ENCODE peak calls at places on chromosomes 13 and 19, in nine cellular contexts. I, F, K, Z, U, Y, V, Q and B are unnamed samples.

GRCh38 chr19:13839193-13839937 is 37.6 kb upstream of the NANOS3 start:
- DNase-seq in Q (peak), Z (peak), V (peak), F (peak), U (peak), K (peak), I (peak), Y (peak), B (peak)

GRCh38 chr19:2253106-2254051 is 2.8 kb downstream of the JSRP1 start:
- DNase-seq in Q (no peak), Z (peak), K (no peak), V (no peak), Y (no peak), F (no peak), I (peak), U (no peak), B (no peak)

GRCh38 chr13:59356607-59357006 is 807.1 kb downstream of the DIAPH3 start:
- DNase-seq in Y (peak), Z (peak), U (peak), I (peak), V (no peak), F (peak), K (no peak), Q (no peak), B (peak)

GRCh38 chr13:46773556-46773955 is 23.4 kb downstream of the ESD start:
- DNase-seq in Q (no peak), V (no peak), I (no peak), K (no peak), Y (no peak), F (no peak), U (no peak), Z (no peak), B (no peak)

GRCh38 chr19:4067396-4068057 is 828 bp upstream of the ZBTB7A start:
- DNase-seq in I (no peak), K (no peak), Z (no peak), U (no peak), Y (no peak), Q (peak), F (peak), V (no peak), B (no peak)

GRCh38 chr13:72457151-72457550 is 270.3 kb downstream of the MZT1 start:
- DNase-seq in U (no peak), I (no peak), F (no peak), Q (no peak), Y (no peak), Z (no peak), V (no peak), K (no peak), B (no peak)

GRCh38 chr19:4553775-4554174 is 5.7 kb downstream of the SEMA6B start:
- DNase-seq in U (peak), Y (no peak), Z (no peak), K (no peak), Q (no peak), I (no peak), V (no peak), F (no peak), B (no peak)

GRCh38 chr19:1445185-1445931 is 4.6 kb upstream of the APC2 start:
- DNase-seq in V (peak), I (peak), F (peak), Z (peak), K (peak), Q (peak), Y (peak), U (peak), B (peak)

GRCh38 chr13:80237646-80238045 is 103.3 kb downstream of the SPRY2 start:
- DNase-seq in Z (no peak), U (no peak), Q (no peak), I (no peak), Y (no peak), V (no peak), K (no peak), F (peak), B (peak)

GRCh38 chr19:11457831-11458230 is 22.4 kb downstream of the PRKCSH start:
- DNase-seq in Q (no peak), V (no peak), U (no peak), I (no peak), Z (no peak), K (no peak), Y (no peak), F (no peak), B (no peak)

GRCh38 chr13:71254384-71254783 is 612.6 kb downstream of the DACH1 start:
- DNase-seq in Z (no peak), I (no peak), Q (no peak), F (no peak), U (no peak), Y (no peak), V (no peak), K (no peak), B (no peak)

GRCh38 chr19:2554856-2555255 is 78.9 kb downstream of the GADD45B start:
- DNase-seq in Y (no peak), F (peak), K (no peak), Q (no peak), I (peak), U (no peak), V (no peak), Z (no peak), B (no peak)

GRCh38 chr19:33052352-33052972 is 12.2 kb downstream of the RHPN2 start:
- DNase-seq in V (no peak), Q (no peak), K (peak), F (peak), Z (no peak), Y (no peak), U (peak), I (no peak), B (peak)

GRCh38 chr13:54511356-54511755 is 1482.7 kb downstream of the OLFM4 start:
- DNase-seq in V (no peak), Q (no peak), Y (no peak), Z (no peak), F (no peak), U (peak), I (no peak), K (no peak), B (no peak)

GRCh38 chr19:4380254-4380727 is 20.1 kb downstream of the SH3GL1 start:
- DNase-seq in Z (no peak), I (peak), F (peak), U (no peak), V (no peak), K (no peak), Y (no peak), Q (peak), B (no peak)

GRCh38 chr13:26022538-26023292 is 29.1 kb downstream of the SHISA2 start:
- DNase-seq in Z (no peak), V (no peak), U (peak), K (peak), I (peak), Y (peak), Q (no peak), F (peak), B (no peak)

GRCh38 chr13:36369268-36370107 is 23.3 kb upstream of the SPART start:
- DNase-seq in Y (no peak), I (no peak), V (no peak), F (no peak), Z (no peak), K (no peak), Q (no peak), U (no peak), B (no peak)

GRCh38 chr13:64083396-64083795 is 2667.7 kb upstream of the PCDH20 start:
- DNase-seq in F (no peak), Y (no peak), Q (no peak), I (no peak), K (no peak), V (no peak), U (no peak), Z (no peak), B (no peak)

GRCh38 chr13:47843005-47843404 is 158.1 kb downstream of the SUCLA2 start:
- DNase-seq in K (no peak), F (no peak), V (no peak), Z (no peak), Q (no peak), Y (no peak), U (no peak), I (no peak), B (no peak)

GRCh38 chr13:79287994-79288795 is 117.9 kb downstream of the RBM26 start:
- DNase-seq in Z (no peak), I (no peak), F (no peak), Q (no peak), Y (no peak), V (no peak), K (no peak), U (no peak), B (no peak)

GRCh38 chr13:59343993-59344780 is 819.5 kb downstream of the DIAPH3 start:
- DNase-seq in Z (no peak), U (no peak), K (no peak), V (no peak), Q (no peak), F (no peak), Y (no peak), I (no peak), B (peak)

GRCh38 chr13:28954810-28955209 is 134.7 kb downstream of the MTUS2 start:
- DNase-seq in I (no peak), K (no peak), V (no peak), F (no peak), U (no peak), Y (no peak), Q (no peak), Z (no peak), B (no peak)

GRCh38 chr13:39773833-39774232 is 118.4 kb downstream of the COG6 start:
- DNase-seq in Y (no peak), F (peak), V (no peak), Z (no peak), I (peak), K (no peak), U (no peak), Q (no peak), B (no peak)

GRCh38 chr19:40613669-40614594 is 12.8 kb downstream of the LTBP4 start:
- DNase-seq in U (peak), I (no peak), Z (peak), Q (peak), K (peak), V (peak), F (peak), Y (peak), B (peak)

GRCh38 chr19:15123900-15124299 is 16.7 kb downstream of the SYDE1 start:
- DNase-seq in I (no peak), V (peak), Y (peak), F (peak), U (no peak), Z (no peak), K (no peak), Q (no peak), B (peak)

GRCh38 chr19:41427647-41428480 is 690 bp upstream of the B3GNT8 start:
- DNase-seq in U (peak), V (peak), Y (peak), F (peak), K (no peak), Q (no peak), I (no peak), Z (peak), B (no peak)